ENCODE peak calls at places on chromosomes 11 and 22, in four cellular contexts. One of them, this sample, is unnamed.

GRCh38 chr22:22752556-22753477 is 108.4 kb downstream of the GGTLC2 start:
- DNase-seq in HepG2: no peak
- DNase-seq in GM12878: no peak
- DNase-seq in K562: peak
- DNase-seq in this sample: no peak

GRCh38 chr11:88152381-88152780 is 22.9 kb downstream of the RAB38 start:
- DNase-seq in HepG2: no peak
- DNase-seq in GM12878: no peak
- DNase-seq in K562: no peak
- DNase-seq in this sample: no peak

GRCh38 chr22:37741312-37741795 is 44.5 kb downstream of the TRIOBP start:
- DNase-seq in HepG2: peak
- DNase-seq in GM12878: no peak
- DNase-seq in K562: no peak
- DNase-seq in this sample: no peak

GRCh38 chr22:30015229-30015797 is 65.0 kb upstream of the HORMAD2 start:
- DNase-seq in HepG2: no peak
- DNase-seq in GM12878: no peak
- DNase-seq in K562: no peak
- DNase-seq in this sample: no peak

GRCh38 chr11:10990637-10991036 is 132.8 kb upstream of the ZBED5 start:
- DNase-seq in HepG2: no peak
- DNase-seq in GM12878: no peak
- DNase-seq in K562: no peak
- DNase-seq in this sample: no peak

GRCh38 chr11:92822410-92822809 is 147.0 kb upstream of the MTNR1B start:
- DNase-seq in HepG2: no peak
- DNase-seq in GM12878: no peak
- DNase-seq in K562: no peak
- DNase-seq in this sample: no peak

GRCh38 chr11:128688896-128689546 is 4.9 kb upstream of the FLI1 start:
- DNase-seq in HepG2: no peak
- DNase-seq in GM12878: no peak
- DNase-seq in K562: no peak
- DNase-seq in this sample: no peak

GRCh38 chr11:26344647-26345046 is 12.7 kb downstream of the ANO3 start:
- DNase-seq in HepG2: no peak
- DNase-seq in GM12878: no peak
- DNase-seq in K562: no peak
- DNase-seq in this sample: no peak

GRCh38 chr22:38240734-38241252 is 32.0 kb downstream of the TMEM184B start:
- DNase-seq in HepG2: no peak
- DNase-seq in GM12878: no peak
- DNase-seq in K562: peak
- DNase-seq in this sample: peak

DNA sequence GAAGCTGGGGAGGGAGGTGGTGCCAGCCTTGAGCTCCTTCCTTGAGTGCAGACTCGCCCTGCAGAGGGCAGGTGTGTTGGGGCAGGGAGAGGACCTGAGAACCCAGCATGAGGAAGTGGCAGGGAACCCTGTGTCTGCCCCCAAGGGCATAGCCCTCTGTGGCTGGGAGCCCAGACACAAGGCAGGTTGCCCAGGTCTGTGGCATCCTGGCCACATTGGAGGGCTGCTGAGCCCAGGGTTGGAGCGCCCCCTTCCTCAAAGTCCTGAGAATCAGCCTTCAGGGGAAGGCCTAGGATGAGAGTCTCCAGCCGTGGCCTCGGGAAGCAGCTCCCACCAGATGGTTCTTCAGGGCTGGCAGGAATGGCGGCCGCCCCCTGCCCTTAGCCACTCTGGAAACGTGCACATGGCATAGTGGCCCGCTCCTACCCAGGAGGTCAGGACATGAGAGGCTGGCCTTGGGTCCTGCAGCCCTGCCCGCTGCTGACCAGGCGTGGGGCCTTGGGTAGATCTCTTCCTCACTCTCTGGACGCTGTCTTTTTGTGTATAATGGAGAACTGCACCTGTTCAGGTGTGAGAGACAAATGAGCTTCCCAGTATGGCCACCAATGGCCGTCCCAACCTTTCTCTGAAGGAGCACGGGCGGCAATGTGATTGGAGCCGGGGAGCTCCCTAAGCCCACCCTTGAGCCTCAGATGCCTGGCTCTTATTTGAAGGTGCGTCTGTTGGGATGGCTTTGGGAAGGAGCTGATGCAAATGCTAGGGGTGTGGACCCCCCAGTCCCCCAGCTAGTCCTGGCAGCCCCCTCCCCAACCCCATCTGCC is 4.5 kb upstream of the CDC42BPG start:
- DNase-seq in HepG2: no peak
- DNase-seq in GM12878: no peak
- DNase-seq in K562: no peak
- DNase-seq in this sample: peak
- TF ChIP-seq ETV6 in HepG2: no peak
- TF ChIP-seq ETV6 in GM12878: no peak
- TF ChIP-seq ETV6 in K562: no peak
- TF ChIP-seq ETV6 in this sample: peak

DNA sequence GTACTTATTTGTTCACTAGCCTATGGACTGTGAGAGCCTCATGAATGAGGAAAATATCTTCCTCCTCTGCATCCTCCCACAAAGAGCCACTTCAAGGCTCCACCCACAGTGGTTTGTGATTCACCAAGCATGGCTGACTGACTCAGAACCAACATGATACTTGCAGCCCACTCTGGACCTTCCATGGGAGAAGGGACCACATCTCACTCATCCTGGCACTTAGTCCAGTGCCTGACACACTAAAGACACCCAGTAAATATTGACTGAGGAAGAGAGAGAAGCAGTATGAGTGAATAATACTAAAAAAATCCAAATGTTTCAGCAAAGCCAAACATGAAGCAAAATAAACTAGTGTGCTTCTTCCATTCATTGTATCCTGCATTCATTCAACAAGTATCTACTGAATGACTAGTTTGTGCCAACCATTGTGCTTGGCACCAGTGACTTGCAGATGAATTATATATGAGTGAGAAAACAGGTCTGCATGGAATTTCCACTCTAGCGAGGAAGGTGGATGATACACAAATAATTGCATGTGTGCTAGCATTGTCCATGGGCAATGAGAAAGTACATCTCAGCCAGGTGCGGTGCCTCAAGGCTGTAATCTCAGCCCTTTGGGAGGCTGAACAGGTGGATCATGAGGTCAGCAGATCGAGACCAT is 54.9 kb upstream of the BLID start:
- DNase-seq in HepG2: no peak
- DNase-seq in GM12878: no peak
- DNase-seq in K562: no peak
- DNase-seq in this sample: no peak
- TF ChIP-seq ETV6 in HepG2: no peak
- TF ChIP-seq ETV6 in GM12878: no peak
- TF ChIP-seq ETV6 in K562: no peak
- TF ChIP-seq ETV6 in this sample: no peak

DNA sequence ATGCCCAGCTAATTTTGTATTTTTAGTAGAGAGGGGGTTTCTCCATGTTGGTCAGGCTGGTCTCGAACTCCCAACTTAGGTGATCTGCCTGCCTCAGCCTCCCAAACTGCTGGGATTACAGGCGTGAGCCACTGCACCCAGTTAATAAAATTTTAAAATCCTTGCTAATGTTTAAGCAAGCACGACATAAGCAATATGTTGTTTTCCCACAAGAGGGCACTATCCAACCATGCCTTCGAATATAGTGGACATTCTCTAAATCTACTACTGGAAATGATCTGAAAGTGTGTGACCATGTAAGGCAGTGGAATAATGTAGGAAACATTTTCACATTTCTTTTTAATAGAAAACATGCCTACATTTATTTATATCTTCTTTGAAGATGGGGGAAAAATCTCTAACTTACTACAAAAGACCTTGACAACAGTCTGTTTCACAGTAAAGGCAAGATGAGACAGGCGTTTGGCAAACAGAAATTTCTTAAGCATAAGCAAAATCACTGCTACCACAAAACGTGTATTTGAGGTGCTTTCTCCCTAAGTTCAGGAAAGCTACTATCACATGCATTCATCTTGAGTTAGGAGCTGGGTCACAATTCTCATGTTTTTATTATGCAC is 38.2 kb downstream of the PITPNB start:
- DNase-seq in HepG2: peak
- DNase-seq in GM12878: no peak
- DNase-seq in K562: peak
- DNase-seq in this sample: no peak
- TF ChIP-seq ETV6 in HepG2: no peak
- TF ChIP-seq ETV6 in GM12878: no peak
- TF ChIP-seq ETV6 in K562: no peak
- TF ChIP-seq ETV6 in this sample: no peak

GRCh38 chr11:126450806-126451205 is 95.3 kb downstream of the ST3GAL4 start:
- DNase-seq in HepG2: no peak
- DNase-seq in GM12878: no peak
- DNase-seq in K562: no peak
- DNase-seq in this sample: no peak
- TF ChIP-seq ETV6 in HepG2: no peak
- TF ChIP-seq ETV6 in GM12878: no peak
- TF ChIP-seq ETV6 in K562: no peak
- TF ChIP-seq ETV6 in this sample: no peak

GRCh38 chr11:119975561-119976152 is 162.3 kb downstream of the TRIM29 start:
- DNase-seq in HepG2: no peak
- DNase-seq in GM12878: no peak
- DNase-seq in K562: no peak
- DNase-seq in this sample: peak
- TF ChIP-seq ETV6 in HepG2: no peak
- TF ChIP-seq ETV6 in GM12878: no peak
- TF ChIP-seq ETV6 in K562: no peak
- TF ChIP-seq ETV6 in this sample: no peak